ENCODE peak calls at places on chromosomes 2 and 18, in five cellular contexts. U is GM12892, E is HepG2, Q is H1, V is GM12878. W is an unnamed sample.

GRCh38 chr2:233490831-233491230 is 75.8 kb downstream of the USP40 start:
- DNase-seq in U (no peak), E (no peak), Q (no peak), V (no peak), W (no peak)

GRCh38 chr2:121485039-121485438 is 45.6 kb upstream of the RNU4ATAC start:
- DNase-seq in U (no peak), V (no peak), E (no peak), Q (no peak), W (no peak)

GRCh38 chr2:100303744-100304143 is 18.6 kb downstream of the LONRF2 start:
- DNase-seq in E (no peak), Q (no peak), V (no peak), U (no peak), W (no peak)

GRCh38 chr18:9191658-9192256 is 55.2 kb downstream of the ANKRD12 start:
- DNase-seq in V (no peak), U (no peak), Q (no peak), E (no peak), W (no peak)

GRCh38 chr2:237201461-237202287 is 116.0 kb downstream of the COPS8 start:
- DNase-seq in U (no peak), Q (no peak), V (peak; percentile 25), E (peak; percentile 55), W (no peak)

GRCh38 chr2:7111626-7112025 is 194.4 kb downstream of the RNF144A start:
- DNase-seq in U (no peak), E (no peak), Q (no peak), V (no peak), W (no peak)

GRCh38 chr18:36469471-36469870 is 172.0 kb downstream of the FHOD3 start:
- DNase-seq in E (no peak), U (no peak), Q (no peak), V (no peak), W (no peak)

GRCh38 chr2:169300617-169301530 is 61.5 kb downstream of the LRP2 start:
- DNase-seq in V (no peak), Q (no peak), E (no peak), U (no peak), W (no peak)

GRCh38 chr2:132720393-132720792 is 50.4 kb upstream of the LYPD1 start:
- DNase-seq in Q (no peak), E (no peak), U (no peak), V (no peak), W (no peak)

GRCh38 chr2:58056201-58056916 is 9.8 kb downstream of the VRK2 start:
- DNase-seq in U (no peak), E (no peak), Q (no peak), V (no peak), W (no peak)

GRCh38 chr2:98769784-98770183 is 38.9 kb upstream of the MGAT4A start:
- DNase-seq in V (no peak), U (no peak), E (peak; percentile 40), Q (no peak), W (no peak)

GRCh38 chr2:24507511-24507910 is 16.5 kb downstream of the NCOA1 start:
- DNase-seq in V (no peak), U (no peak), E (no peak), Q (no peak), W (no peak)

GRCh38 chr2:85307527-85307897 is 20.3 kb downstream of the TGOLN2 start:
- DNase-seq in Q (no peak), U (no peak), E (no peak), V (no peak), W (no peak)

GRCh38 chr2:120394764-120395163 is 48.8 kb downstream of the INHBB start:
- DNase-seq in V (no peak), U (no peak), E (no peak), Q (no peak), W (no peak)

GRCh38 chr18:59263566-59264135 is 9.6 kb downstream of the RAX start:
- DNase-seq in E (no peak), V (no peak), U (no peak), Q (no peak), W (no peak)

GRCh38 chr18:34494359-34494696 is 215.8 kb upstream of the DTNA start:
- DNase-seq in U (no peak), V (no peak), E (peak; percentile 3), Q (no peak), W (no peak)

GRCh38 chr2:73386894-73387636 is 1.4 kb downstream of the ALMS1 start:
- DNase-seq in V (no peak), E (no peak), U (no peak), Q (no peak), W (no peak)

DNA sequence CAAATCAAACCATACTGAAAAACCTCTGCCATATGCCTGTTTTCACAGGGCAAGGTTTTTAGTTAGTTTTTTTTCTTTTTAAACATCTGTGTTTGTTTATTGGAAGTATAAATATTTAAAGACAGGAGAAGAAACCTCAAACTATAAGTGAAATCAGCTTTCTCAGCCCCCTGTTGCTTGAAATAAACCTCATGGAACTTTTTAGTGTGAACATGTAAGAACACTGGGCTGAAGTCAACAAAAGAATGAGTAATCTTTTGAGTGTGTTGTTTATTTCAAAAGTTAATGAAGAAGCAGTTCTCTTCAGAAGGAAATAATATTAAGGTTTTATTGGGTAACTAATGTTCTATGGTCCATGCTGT is 657.7 kb upstream of the SYT4 start:
- DNase-seq in E (no peak), U (no peak), V (no peak), Q (no peak), W (no peak)
- TF ChIP-seq POLR2AphosphoS5 in E (no peak), U (no peak), V (no peak), Q (no peak), W (no peak)

DNA sequence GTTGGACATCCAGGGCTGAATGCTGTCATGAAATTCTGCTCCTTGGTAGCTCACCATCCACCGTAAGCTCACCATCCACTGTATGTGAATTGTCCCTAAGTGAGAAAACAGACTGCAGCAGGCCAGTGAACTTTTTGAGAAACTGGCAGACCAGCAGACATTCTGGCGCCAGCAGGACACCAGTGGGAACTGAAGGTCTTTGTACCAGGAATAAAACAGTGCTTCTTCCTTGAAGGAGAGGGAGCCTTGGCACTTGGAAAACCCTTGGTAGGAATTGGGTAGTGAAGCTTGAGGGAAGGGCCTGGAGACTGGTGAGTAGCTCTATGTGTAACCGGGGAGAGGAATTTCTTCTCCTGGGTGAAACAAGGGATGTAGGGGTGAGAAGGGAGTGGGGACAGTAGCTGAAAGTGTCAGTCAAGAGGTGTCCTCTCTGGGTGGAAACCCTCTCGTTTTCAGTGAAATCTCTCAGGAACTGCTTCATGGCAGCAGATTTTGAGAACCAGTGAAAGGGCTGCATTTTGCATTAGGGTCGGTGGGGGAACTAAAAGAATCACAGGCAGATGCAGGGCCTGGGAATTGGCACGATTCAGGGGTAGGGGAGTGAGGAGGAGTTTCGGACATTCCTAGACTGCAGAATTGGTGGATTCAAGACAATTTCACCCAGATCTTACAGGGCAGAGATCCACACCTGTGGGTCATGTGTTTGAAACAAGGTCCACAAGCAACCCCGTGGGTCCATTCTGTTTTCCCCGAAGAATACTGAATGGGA is 131.4 kb upstream of the DLX2 start:
- DNase-seq in Q (no peak), E (no peak), U (no peak), V (no peak), W (no peak)
- TF ChIP-seq POLR2A in Q (no peak), E (no peak), U (no peak), V (no peak), W (no peak)

GRCh38 chr2:104863229-104863584 is 9.3 kb downstream of the POU3F3 start:
- DNase-seq in E (no peak), Q (no peak), U (no peak), V (no peak), W (no peak)
- TF ChIP-seq TAF1 in E (no peak), Q (no peak), U (no peak), V (no peak), W (no peak)

DNA sequence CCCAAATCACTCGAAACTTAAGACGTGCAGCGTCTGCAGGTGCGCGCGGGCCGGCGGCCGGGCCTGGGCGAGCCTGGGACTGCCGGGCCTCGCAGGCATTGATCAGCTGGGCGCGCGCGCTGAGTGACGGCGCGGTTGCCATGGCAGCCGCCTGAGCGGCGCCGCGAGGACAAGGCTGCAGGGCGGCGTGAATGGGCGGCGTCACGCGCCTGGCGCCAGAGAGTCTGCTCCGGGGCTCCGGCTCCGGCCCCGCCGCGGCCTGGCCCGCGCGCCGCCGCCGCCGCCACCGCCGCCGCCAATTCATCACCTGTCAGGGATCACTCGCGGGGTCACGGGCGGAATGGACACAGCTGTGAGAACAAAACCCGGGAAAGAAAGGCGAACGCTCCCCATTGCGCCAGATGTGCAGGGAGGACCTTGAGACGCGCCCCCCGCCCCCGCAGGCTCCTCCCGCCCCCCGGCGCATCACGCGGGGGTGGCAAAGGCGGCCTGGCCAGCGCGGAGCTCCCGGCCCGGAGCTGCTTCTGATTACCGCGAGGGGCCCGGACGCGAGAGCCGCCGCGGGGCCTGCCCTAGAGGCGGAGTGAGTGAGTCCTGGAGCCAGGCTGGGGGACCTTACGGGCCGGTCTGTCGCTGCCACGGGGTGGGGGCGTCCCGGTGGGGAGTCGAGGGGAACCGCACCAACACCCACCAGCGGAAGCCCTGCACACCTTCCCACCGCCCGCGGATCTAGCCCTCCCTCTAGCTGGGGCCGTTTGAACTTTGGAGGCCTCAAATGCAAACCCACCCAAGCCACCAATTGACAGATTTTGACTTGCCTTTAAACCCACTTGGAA is 2.9 kb upstream of the ID2 start:
- DNase-seq in E (peak; percentile 96), U (peak; percentile 82), V (no peak), Q (peak; percentile 87), W (peak; percentile 87)
- TF ChIP-seq POLR2AphosphoS5 in E (no peak), U (no peak), V (no peak), Q (no peak), W (no peak)

DNA sequence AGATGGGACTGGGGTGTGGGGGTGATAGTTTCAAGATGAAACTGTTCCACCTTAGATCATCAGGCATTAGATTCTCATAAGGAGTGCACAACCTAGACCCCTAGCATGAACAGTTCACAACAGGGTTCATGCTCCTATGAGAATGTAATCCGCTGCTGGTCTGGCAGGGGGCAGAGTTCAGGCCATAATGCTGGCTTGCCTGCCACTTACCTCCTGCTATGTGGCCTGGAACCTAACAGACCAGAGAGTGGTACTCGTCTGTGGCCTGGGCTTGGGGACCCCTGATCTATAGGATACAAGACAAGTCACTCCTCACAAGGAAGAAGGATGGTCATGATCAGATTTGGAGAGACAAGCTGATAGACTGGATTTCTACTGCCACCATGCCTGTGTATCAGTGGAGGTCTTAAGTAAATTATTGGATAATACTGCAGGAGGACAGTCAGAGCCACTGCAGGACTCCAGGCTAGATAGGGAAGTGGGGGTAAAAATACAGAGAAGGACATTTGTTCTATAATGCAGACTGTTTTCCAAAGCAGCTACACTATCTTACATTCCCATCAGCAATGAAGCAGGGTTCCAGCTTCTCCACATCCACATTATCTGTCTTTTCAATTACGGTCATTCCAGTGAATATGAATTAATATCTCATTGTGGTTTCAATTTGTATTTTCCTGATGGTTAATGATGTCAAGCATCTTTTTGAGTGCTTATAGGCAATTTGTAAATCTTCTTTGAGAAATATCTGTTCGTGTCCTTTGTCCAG is 28.8 kb upstream of the APOB start:
- DNase-seq in Q (no peak), V (no peak), U (no peak), E (peak; percentile 44), W (no peak)
- TF ChIP-seq POLR2A in Q (no peak), V (no peak), U (no peak), E (no peak), W (no peak)

GRCh38 chr2:240856151-240856980 is 12.3 kb upstream of the AGXT start:
- DNase-seq in Q (peak; percentile 79), V (no peak), U (no peak), E (peak; percentile 87), W (no peak)
- TF ChIP-seq TAF1 in Q (no peak), V (no peak), U (no peak), E (no peak), W (no peak)

GRCh38 chr2:29528891-29529520 is 392.4 kb downstream of the ALK start:
- DNase-seq in Q (no peak), V (no peak), E (no peak), U (no peak), W (no peak)
- TF ChIP-seq POLR2AphosphoS5 in Q (no peak), V (no peak), E (no peak), U (no peak), W (no peak)

GRCh38 chr2:96868555-96869280 is 1.2 kb downstream of the SEMA4C start:
- DNase-seq in Q (peak; percentile 86), E (peak; percentile 95), U (peak; percentile 83), V (peak; percentile 33), W (peak; percentile 89)
- TF ChIP-seq POLR2A in Q (no peak), E (no peak), U (peak; percentile 84), V (peak; percentile 72), W (peak; percentile 51)